ENCODE peak calls at places on chromosomes 1 and 21, in seven cellular contexts. A is upper lobe of right lung; O is memory B cell; V is T-helper 9 cell; K is tibial artery; X is CD8-positive, alpha-beta memory T cell; H is COLO829. N is an unnamed sample.

GRCh38 chr1:185213086-185213485 is 56.1 kb downstream of the SWT1 start:
- DNase-seq in A (no peak), O (no peak), V (no peak), K (no peak), X (no peak), H (no peak), N (no peak)

GRCh38 chr1:61446531-61446991 is 278.4 kb downstream of the TM2D1 start:
- DNase-seq in A (no peak), O (no peak), V (no peak), K (no peak), X (no peak), H (no peak), N (no peak)

GRCh38 chr1:201319631-201320030 is 36.3 kb downstream of the PKP1 start:
- DNase-seq in A (peak; percentile 15), O (no peak), V (no peak), K (no peak), X (no peak), H (no peak), N (no peak)

GRCh38 chr1:53594391-53595180 is 135.4 kb downstream of the DMRTB1 start:
- DNase-seq in A (peak; percentile 61), O (no peak), V (no peak), K (peak; percentile 64), X (no peak), H (no peak), N (no peak)

GRCh38 chr1:31065310-31066217 is at the start of gene PUM1:
- DNase-seq in A (peak; percentile 99), O (peak; percentile 96), V (peak; percentile 98), K (peak; percentile 98), X (peak; percentile 99), H (peak; percentile 91), N (peak; percentile 98)

GRCh38 chr1:34850382-34850781 is 9.2 kb downstream of the SMIM12 start:
- DNase-seq in A (no peak), O (no peak), V (no peak), K (no peak), X (no peak), H (no peak), N (no peak)

GRCh38 chr1:156726549-156727226 is 1.6 kb upstream of the METTL25B start:
- DNase-seq in A (no peak), O (no peak), V (peak; percentile 40), K (no peak), X (no peak), H (peak; percentile 92), N (no peak)

GRCh38 chr1:9149837-9150581 is 21.1 kb upstream of the GPR157 start:
- DNase-seq in A (peak; percentile 79), O (no peak), V (no peak), K (no peak), X (peak; percentile 23), H (no peak), N (no peak)

GRCh38 chr1:147619741-147620140 is 50.6 kb downstream of the ACP6 start:
- DNase-seq in A (no peak), O (no peak), V (no peak), K (no peak), X (no peak), H (no peak), N (no peak)

GRCh38 chr1:77889240-77889637 is 815 bp downstream of the NEXN start:
- DNase-seq in A (no peak), O (no peak), V (no peak), K (no peak), X (no peak), H (no peak), N (no peak)

GRCh38 chr1:181936768-181937581 is 124.5 kb downstream of the ZNF648 start:
- DNase-seq in A (peak; percentile 69), O (no peak), V (peak; percentile 3), K (no peak), X (no peak), H (peak; percentile 71), N (no peak)

GRCh38 chr1:8463144-8463927 is 145.4 kb downstream of the SLC45A1 start:
- DNase-seq in A (no peak), O (no peak), V (no peak), K (no peak), X (no peak), H (peak; percentile 67), N (no peak)

GRCh38 chr1:45381243-45381642 is 41.0 kb upstream of the MUTYH start:
- DNase-seq in A (no peak), O (no peak), V (no peak), K (no peak), X (no peak), H (no peak), N (no peak)

GRCh38 chr1:47417129-47418044 is 1.3 kb downstream of the FOXE3 start:
- DNase-seq in A (no peak), O (no peak), V (no peak), K (no peak), X (no peak), H (no peak), N (no peak)

GRCh38 chr1:8879348-8880067 is 1.0 kb upstream of the ENO1 start:
- DNase-seq in A (no peak), O (no peak), V (peak; percentile 49), K (peak; percentile 84), X (no peak), H (no peak), N (no peak)

GRCh38 chr21:33948096-33948950 is 32.7 kb upstream of the ATP5PO start:
- DNase-seq in A (peak; percentile 72), O (peak; percentile 40), V (peak; percentile 68), K (peak; percentile 76), X (peak; percentile 97), H (peak; percentile 78), N (no peak)

GRCh38 chr21:34857122-34857713 is 188.4 kb downstream of the CLIC6 start:
- DNase-seq in A (no peak), O (peak; percentile 20), V (no peak), K (no peak), X (no peak), H (no peak), N (peak; percentile 62)

GRCh38 chr1:198811436-198811835 is 172.6 kb downstream of the PTPRC start:
- DNase-seq in A (no peak), O (no peak), V (no peak), K (no peak), X (no peak), H (no peak), N (no peak)

GRCh38 chr1:21864730-21865129 is 52.7 kb downstream of the LDLRAD2 start:
- DNase-seq in A (no peak), O (no peak), V (no peak), K (no peak), X (no peak), H (no peak), N (no peak)

GRCh38 chr1:230128569-230129269 is 61.7 kb downstream of the GALNT2 start:
- DNase-seq in A (no peak), O (no peak), V (no peak), K (no peak), X (no peak), H (no peak), N (no peak)

GRCh38 chr1:175319112-175319911 is 126.7 kb upstream of the KIAA0040 start:
- DNase-seq in A (peak; percentile 80), O (peak; percentile 71), V (peak; percentile 57), K (peak; percentile 84), X (peak; percentile 75), H (peak; percentile 81), N (peak; percentile 65)

GRCh38 chr1:61149010-61149860 is 66.9 kb downstream of the NFIA start:
- DNase-seq in A (no peak), O (no peak), V (no peak), K (no peak), X (no peak), H (no peak), N (no peak)

GRCh38 chr1:30929944-30930525 is 21.5 kb upstream of the SDC3 start:
- DNase-seq in A (no peak), O (no peak), V (no peak), K (no peak), X (no peak), H (no peak), N (no peak)

GRCh38 chr1:20589331-20590312 is 725 bp downstream of the CDA start:
- DNase-seq in A (peak; percentile 80), O (no peak), V (no peak), K (no peak), X (no peak), H (no peak), N (no peak)

GRCh38 chr1:42886800-42887199 is 40.4 kb downstream of the ZNF691 start:
- DNase-seq in A (no peak), O (no peak), V (no peak), K (no peak), X (no peak), H (no peak), N (no peak)

GRCh38 chr1:223331929-223332328 is 32.0 kb downstream of the SUSD4 start:
- DNase-seq in A (no peak), O (no peak), V (no peak), K (no peak), X (no peak), H (no peak), N (no peak)

GRCh38 chr1:67732750-67733151 is 47.8 kb downstream of the GADD45A start:
- DNase-seq in A (no peak), O (no peak), V (no peak), K (peak; percentile 80), X (no peak), H (no peak), N (no peak)

GRCh38 chr1:156419863-156420208 is 50.8 kb downstream of the RHBG start:
- DNase-seq in A (no peak), O (peak; percentile 34), V (peak; percentile 15), K (no peak), X (peak; percentile 68), H (no peak), N (no peak)

GRCh38 chr1:189149547-189150375 is 1327.9 kb downstream of the BRINP3 start:
- DNase-seq in A (peak; percentile 66), O (no peak), V (no peak), K (no peak), X (no peak), H (peak; percentile 18), N (no peak)

GRCh38 chr1:93448983-93449805 is 1.3 kb downstream of the FNBP1L start:
- DNase-seq in A (peak; percentile 77), O (no peak), V (no peak), K (no peak), X (no peak), H (no peak), N (no peak)

GRCh38 chr1:76640092-76640491 is 227.2 kb upstream of the ST6GALNAC5 start:
- DNase-seq in A (no peak), O (no peak), V (no peak), K (no peak), X (no peak), H (no peak), N (no peak)

GRCh38 chr1:223106856-223107255 is 36.2 kb downstream of the TLR5 start:
- DNase-seq in A (no peak), O (no peak), V (no peak), K (peak; percentile 10), X (no peak), H (no peak), N (no peak)

GRCh38 chr21:42862774-42863503 is 16.4 kb downstream of the WDR4 start:
- DNase-seq in A (peak; percentile 63), O (no peak), V (no peak), K (no peak), X (no peak), H (no peak), N (no peak)

GRCh38 chr1:16245476-16246196 is 8.7 kb upstream of the CPLANE2 start:
- DNase-seq in A (no peak), O (no peak), V (no peak), K (peak; percentile 57), X (no peak), H (no peak), N (no peak)

GRCh38 chr21:45300786-45301520 is 13.3 kb upstream of the POFUT2 start:
- DNase-seq in A (peak; percentile 60), O (no peak), V (no peak), K (peak; percentile 68), X (no peak), H (no peak), N (no peak)

GRCh38 chr1:41639332-41639936 is 155.0 kb upstream of the EDN2 start:
- DNase-seq in A (no peak), O (no peak), V (no peak), K (no peak), X (no peak), H (peak; percentile 20), N (no peak)

GRCh38 chr1:185917646-185918045 is 183.5 kb downstream of the HMCN1 start:
- DNase-seq in A (no peak), O (no peak), V (no peak), K (no peak), X (no peak), H (peak; percentile 14), N (no peak)

N was measured in naive B cell.